ENCODE peak calls at places on chromosome 14, in five cellular contexts. D is small intestine; B is WERI-Rb-1; G is effector memory CD4-positive, alpha-beta T cell; Q is lung. U is an unnamed sample.

GRCh38 chr14:94180655-94181271 is 6.6 kb downstream of the PPP4R4 start:
- DNase-seq in D (peak), G (no peak), Q (no peak), B (no peak), U (peak)

GRCh38 chr14:33842299-33842698 is 108.6 kb downstream of the EGLN3 start:
- DNase-seq in D (no peak), B (no peak), Q (no peak), G (no peak), U (no peak)

GRCh38 chr14:32701475-32701874 is 237.2 kb upstream of the NPAS3 start:
- DNase-seq in B (no peak), D (no peak), G (no peak), Q (no peak), U (no peak)

GRCh38 chr14:61437383-61437782 is 116.0 kb downstream of the PRKCH start:
- DNase-seq in B (no peak), Q (no peak), G (no peak), D (no peak), U (no peak)

GRCh38 chr14:79186523-79186922 is 1016.4 kb downstream of the NRXN3 start:
- DNase-seq in Q (no peak), D (no peak), G (no peak), B (no peak), U (no peak)

GRCh38 chr14:61329478-61330051 is 8.2 kb downstream of the PRKCH start:
- DNase-seq in Q (no peak), G (no peak), D (no peak), B (no peak), U (no peak)

GRCh38 chr14:64501326-64502171 is 2.1 kb downstream of the ZBTB25 start:
- DNase-seq in B (peak), G (no peak), D (peak), Q (peak), U (peak)

GRCh38 chr14:49679271-49679670 is 8.7 kb downstream of the POLE2 start:
- DNase-seq in G (no peak), Q (no peak), D (no peak), B (no peak), U (no peak)

GRCh38 chr14:103033744-103034143 is 23.6 kb downstream of the CDC42BPB start:
- DNase-seq in G (no peak), D (peak), Q (no peak), B (no peak), U (no peak)

DNA sequence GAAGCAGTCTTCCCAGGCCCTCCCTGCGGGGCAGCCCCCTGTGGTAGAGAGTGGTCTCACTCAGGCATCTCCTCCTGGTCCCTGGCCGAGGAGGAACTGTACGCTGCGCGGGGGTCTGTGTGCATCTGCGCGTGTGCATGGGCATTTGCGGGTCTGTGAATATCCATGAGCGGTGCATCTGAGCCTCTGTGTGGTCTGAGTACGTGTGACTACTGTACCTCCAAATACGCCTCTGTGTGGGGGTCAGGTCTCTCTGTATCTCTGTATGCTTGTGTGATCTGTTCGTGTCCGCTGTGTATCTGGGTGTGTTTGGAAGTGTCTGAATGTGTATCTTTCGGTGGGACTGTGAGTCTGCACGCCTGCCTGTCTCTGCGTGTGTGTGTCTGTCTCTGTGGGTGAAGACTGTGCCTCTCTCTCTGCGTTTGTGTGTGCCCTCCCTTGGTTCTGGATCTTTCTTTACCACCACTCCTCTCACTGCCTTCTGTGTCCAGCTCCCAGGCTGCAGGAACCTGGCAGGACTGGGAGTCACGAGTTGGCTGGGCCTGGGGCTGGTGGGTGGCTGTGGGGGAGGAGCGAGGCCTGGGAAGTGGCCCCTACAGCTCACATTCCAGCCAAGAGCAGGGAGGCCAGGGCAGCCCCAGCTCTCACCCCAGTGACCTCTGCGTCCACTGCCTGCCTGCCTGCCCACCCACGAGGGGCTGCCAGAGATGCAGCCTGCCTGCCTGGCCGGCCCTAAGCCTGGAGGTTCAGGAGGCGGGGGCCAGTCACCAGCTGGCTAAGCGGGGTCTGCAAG is 1.1 kb upstream of the PGF start:
- DNase-seq in B (no peak), D (no peak), Q (no peak), G (no peak), U (no peak)
- H3K4me3 ChIP-seq in B (no peak), D (no peak), Q (no peak), G (no peak), U (no peak)

DNA sequence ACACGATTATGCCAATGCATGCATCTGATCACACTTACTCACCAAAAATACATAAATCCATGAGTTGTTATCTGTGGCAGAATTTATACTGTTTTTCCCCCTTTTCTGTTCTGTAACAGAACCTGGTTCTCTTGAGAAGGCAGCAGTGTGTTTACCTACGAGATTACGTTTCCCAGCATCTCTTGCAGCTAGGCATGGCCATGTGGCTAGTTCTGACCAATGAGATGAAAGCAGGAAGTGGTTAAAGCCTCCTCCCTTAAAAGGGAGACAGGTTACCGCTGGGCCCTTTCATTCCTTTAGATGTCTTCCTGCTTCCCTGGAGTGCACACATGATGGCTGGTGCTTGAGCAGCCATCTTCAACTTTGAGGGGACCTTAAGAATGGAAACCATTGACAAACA is 11.7 kb upstream of the ASPG start:
- DNase-seq in D (no peak), G (no peak), B (no peak), Q (no peak), U (no peak)
- H3K4me3 ChIP-seq in D (no peak), G (no peak), B (no peak), Q (no peak), U (no peak)

GRCh38 chr14:70934084-70934483 is 26.8 kb downstream of the PCNX1 start:
- DNase-seq in D (no peak), B (no peak), Q (no peak), G (no peak), U (no peak)

GRCh38 chr14:70931008-70931407 is 23.7 kb downstream of the PCNX1 start:
- DNase-seq in Q (no peak), B (no peak), G (no peak), D (no peak), U (no peak)

GRCh38 chr14:70934502-70935134 is 27.4 kb downstream of the PCNX1 start:
- DNase-seq in B (no peak), D (peak), Q (no peak), G (no peak), U (no peak)

DNA sequence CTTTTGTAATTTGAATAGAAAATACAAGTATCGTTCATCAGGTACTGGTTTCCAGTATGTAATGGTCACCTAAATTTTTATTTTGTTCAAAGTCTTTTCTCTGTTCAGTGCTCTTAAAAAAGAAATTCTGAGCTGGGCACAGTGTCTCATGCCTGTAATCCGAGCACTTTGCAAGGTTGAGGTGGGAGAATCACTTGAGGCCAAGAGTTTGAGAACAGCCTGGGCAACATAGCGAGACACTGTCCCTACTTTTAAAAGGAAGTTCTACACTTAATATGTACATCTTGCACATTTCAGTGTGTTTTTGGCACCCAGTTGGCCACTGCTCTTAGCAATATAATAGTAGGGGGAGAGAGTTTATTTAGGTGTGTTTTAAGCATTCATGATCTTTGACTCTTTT is 27.9 kb downstream of the PCNX1 start:
- DNase-seq in G (no peak), Q (no peak), B (no peak), D (no peak), U (no peak)
- H3K4me3 ChIP-seq in G (peak), Q (no peak), B (no peak), D (no peak), U (peak)

GRCh38 chr14:60151715-60152114 is 13.5 kb downstream of the DHRS7 start:
- DNase-seq in B (no peak), Q (peak), G (peak), D (peak), U (peak)

DNA sequence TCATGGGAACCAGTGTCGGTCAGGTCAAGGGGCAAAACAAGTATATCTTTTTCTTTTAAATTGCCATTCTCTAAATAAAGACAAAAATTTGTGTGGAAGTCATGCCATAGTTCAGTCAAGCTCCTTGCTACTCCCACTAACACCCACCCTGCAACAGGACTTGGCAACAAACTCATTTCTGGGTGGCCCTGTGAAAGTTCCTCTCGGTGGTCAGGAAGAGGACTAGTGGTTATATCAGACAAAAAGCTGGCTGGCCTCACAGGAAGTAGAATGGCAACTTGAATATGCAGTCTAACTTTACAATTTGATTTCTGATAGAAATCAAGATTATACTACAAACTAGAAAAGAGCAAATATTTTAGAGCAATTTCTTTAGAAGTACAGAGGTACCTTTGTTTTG is 11.2 kb downstream of the DHRS7 start:
- DNase-seq in D (no peak), G (no peak), B (no peak), Q (no peak), U (no peak)
- H3K4me3 ChIP-seq in D (no peak), G (no peak), B (no peak), Q (no peak), U (no peak)

GRCh38 chr14:21022686-21023085 is 2.2 kb downstream of the NDRG2 start:
- DNase-seq in Q (no peak), D (no peak), B (no peak), G (no peak), U (no peak)
- H3K4me3 ChIP-seq in Q (no peak), D (no peak), B (no peak), G (no peak), U (no peak)

DNA sequence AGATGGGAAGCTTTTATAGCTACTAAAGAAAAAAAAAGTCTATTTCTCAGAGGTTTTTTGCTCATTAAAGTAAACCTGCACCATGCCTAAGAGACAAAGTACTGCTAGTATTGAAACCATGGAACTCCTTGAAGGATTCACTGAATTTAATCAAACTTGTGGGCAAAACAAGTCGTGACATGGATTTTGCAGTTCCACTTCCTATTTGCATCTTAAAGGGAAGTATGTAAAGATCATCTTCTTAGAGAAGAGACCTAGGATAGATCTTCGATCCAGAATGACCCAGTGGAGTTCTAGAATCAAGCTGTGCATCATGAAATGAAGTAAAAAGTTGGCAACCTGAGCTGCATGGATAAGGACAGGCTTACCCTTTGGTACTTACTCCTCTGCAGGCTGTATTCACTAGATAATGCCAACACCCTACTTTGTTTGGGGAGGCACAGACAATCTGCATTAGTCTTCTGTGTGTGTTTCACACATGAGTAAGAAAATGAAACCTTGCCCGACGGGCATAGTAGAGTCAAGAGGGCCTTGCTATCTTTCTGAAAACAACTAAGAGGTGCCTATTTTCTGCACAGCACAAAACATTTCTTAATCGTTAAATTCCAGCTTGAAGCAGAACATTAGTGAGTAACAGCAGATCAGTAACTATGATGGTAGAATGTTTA is 1.9 kb downstream of the GNG2 start:
- DNase-seq in B (no peak), G (no peak), Q (no peak), D (no peak), U (no peak)
- H3K4me3 ChIP-seq in B (no peak), G (peak), Q (no peak), D (peak), U (peak)

DNA sequence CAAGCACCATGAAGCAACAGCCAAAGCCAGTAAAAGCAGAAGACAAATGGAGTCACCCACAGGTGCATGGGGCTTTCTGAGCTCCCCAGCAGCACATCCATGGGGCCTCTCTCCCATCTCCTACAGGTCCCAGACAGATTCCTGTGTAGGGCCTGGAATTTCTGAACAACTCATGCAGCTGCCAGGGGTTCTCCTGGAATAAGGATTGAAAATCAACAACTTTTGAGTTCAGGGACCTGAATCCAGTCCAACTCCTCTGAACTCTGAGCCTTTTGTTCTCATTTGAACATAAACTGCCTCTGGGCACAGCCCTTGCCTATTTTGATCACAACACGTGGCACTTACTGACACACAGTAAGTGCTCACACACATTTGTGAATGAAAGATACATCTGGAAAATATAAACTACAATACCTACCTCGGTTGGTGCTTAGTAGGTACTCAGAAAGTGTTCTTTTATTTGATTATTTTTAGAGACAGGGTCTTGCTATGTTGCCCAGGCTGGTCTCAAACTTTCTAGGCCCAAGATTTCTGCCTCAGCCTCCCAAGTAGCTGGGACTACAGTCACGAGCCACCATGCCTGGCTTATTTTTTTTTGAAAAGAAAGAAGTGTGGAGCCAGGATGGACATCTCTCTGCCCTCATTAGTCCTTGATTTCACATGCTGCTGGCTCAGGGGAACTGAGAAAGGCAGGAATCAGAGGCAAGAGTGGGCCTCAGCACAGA is 27.1 kb downstream of the SYNE3 start:
- DNase-seq in G (no peak), D (no peak), B (no peak), Q (no peak), U (no peak)
- H3K4me3 ChIP-seq in G (no peak), D (no peak), B (no peak), Q (no peak), U (no peak)

GRCh38 chr14:37903561-37904191 is 304.0 kb upstream of the SSTR1 start:
- DNase-seq in Q (no peak), D (peak), B (peak), G (no peak), U (no peak)
- H3K4me3 ChIP-seq in Q (no peak), D (no peak), B (no peak), G (no peak), U (no peak)

GRCh38 chr14:101862177-101862576 is 100.7 kb downstream of the PPP2R5C start:
- DNase-seq in B (no peak), D (no peak), Q (no peak), G (no peak), U (no peak)
- H3K4me3 ChIP-seq in B (no peak), D (no peak), Q (no peak), G (no peak), U (no peak)